ENCODE peak calls at places on chromosomes 2 and 18, in eight cellular contexts. U, X, P, C, Y, D, Z and J are unnamed samples.

GRCh38 chr2:133266075-133266925 is 302.0 kb downstream of the NCKAP5 start:
- DNase-seq in C (no peak), U (peak), Y (peak), P (no peak), D (peak), Z (no peak), X (no peak), J (no peak)

GRCh38 chr2:2256011-2256410 is 75.1 kb downstream of the MYT1L start:
- DNase-seq in X (no peak), P (no peak), Z (no peak), C (no peak), Y (no peak), U (no peak), D (no peak), J (no peak)

GRCh38 chr2:109062558-109063325 is 66.3 kb upstream of the SH3RF3 start:
- DNase-seq in P (no peak), U (no peak), Y (no peak), X (no peak), C (no peak), D (no peak), Z (no peak), J (no peak)

GRCh38 chr2:103669579-103669978 is 907.7 kb downstream of the TMEM182 start:
- DNase-seq in Z (no peak), X (no peak), D (no peak), Y (no peak), C (no peak), P (no peak), U (no peak), J (no peak)

GRCh38 chr2:128466377-128467175 is 147.9 kb upstream of the HS6ST1 start:
- DNase-seq in Y (no peak), X (no peak), U (no peak), C (no peak), P (no peak), D (no peak), Z (no peak), J (no peak)

GRCh38 chr18:73153271-73153670 is 285.5 kb upstream of the NETO1 start:
- DNase-seq in U (peak), Z (no peak), C (no peak), X (no peak), P (no peak), Y (no peak), D (no peak), J (no peak)

GRCh38 chr2:217733461-217733860 is 269.3 kb downstream of the TNS1 start:
- DNase-seq in Y (no peak), U (no peak), P (no peak), D (no peak), C (no peak), X (no peak), Z (no peak), J (no peak)

GRCh38 chr2:195818521-195818920 is 161.5 kb downstream of the SLC39A10 start:
- DNase-seq in U (no peak), Z (no peak), C (no peak), D (no peak), X (peak), P (no peak), Y (no peak), J (no peak)

GRCh38 chr2:105869318-105869717 is 124.6 kb downstream of the NCK2 start:
- DNase-seq in Z (no peak), D (no peak), U (no peak), C (no peak), Y (no peak), X (no peak), P (no peak), J (no peak)

GRCh38 chr18:76686737-76687231 is 135.6 kb upstream of the ZNF236 start:
- DNase-seq in Z (peak), X (no peak), U (peak), P (peak), D (peak), Y (peak), C (no peak), J (no peak)

GRCh38 chr18:76687271-76688006 is 134.9 kb upstream of the ZNF236 start:
- DNase-seq in X (no peak), D (no peak), Z (peak), P (no peak), Y (peak), C (no peak), U (peak), J (no peak)

GRCh38 chr18:76688724-76689472 is 133.5 kb upstream of the ZNF236 start:
- DNase-seq in P (no peak), D (no peak), X (no peak), C (no peak), U (no peak), Z (no peak), Y (no peak), J (no peak)

GRCh38 chr18:76691800-76692199 is 130.6 kb upstream of the ZNF236 start:
- DNase-seq in X (peak), Y (no peak), P (no peak), D (no peak), Z (no peak), C (no peak), U (peak), J (no peak)

DNA sequence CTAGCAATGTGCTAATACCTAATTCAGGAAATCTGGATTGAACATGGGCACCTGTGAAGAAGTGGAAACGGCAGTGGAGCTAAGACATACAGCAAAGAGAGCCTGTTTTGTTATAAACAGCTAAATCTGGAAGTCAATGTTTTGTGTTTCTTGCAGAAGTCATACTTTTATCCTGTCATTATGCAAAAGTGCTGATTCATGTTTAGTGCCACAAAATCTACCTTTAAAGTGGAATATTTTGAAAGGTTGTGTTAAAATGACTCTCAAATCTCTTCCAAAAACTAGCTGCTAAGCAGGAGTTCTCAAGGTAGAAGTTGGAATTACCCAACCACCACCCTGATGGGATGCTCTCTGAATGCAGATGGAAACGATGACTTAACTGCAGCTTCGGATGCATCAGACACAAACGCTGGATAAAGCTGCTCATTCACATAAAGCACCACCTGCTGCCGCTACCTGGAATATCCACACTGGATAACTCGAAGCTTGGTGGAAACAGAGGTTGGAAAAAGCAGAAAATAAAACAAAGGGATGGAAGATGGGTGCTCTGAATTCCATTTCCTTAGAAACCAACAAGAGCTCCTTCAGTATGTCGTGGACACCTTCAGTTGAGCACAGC is 132.6 kb upstream of the ZNF236 start:
- DNase-seq in X (no peak), Y (no peak), U (peak), Z (no peak), P (no peak), C (no peak), D (no peak), J (no peak)
- TF ChIP-seq CTCF in X (no peak), Y (no peak), U (peak), Z (no peak), P (no peak), C (no peak), D (peak), J (no peak)

DNA sequence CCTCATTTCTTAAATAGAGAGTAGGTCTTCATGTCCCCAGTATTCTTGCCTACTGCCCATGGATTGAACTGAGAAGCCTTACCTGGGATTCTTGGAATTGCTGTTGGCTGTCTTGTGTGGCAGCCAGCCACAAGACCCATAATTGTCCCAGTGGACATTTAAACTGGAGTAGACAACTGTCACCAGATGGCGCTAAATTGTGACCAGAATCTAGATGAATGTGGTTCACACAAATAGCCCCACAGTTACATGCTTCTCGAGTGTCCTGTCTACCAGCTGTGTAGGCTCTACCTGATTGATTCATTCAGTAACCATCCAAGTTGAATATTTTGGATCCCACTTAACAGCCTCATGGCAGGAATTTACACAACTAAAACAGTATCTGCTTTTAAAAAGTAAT is 73.2 kb downstream of the MAP4K4 start:
- DNase-seq in U (peak), P (peak), C (no peak), Y (peak), D (peak), Z (peak), X (no peak), J (no peak)
- TF ChIP-seq CTCF in U (peak), P (peak), C (no peak), Y (no peak), D (peak), Z (peak), X (peak), J (peak)

GRCh38 chr18:57025525-57025924 is 121.4 kb upstream of the BOD1L2 start:
- DNase-seq in U (no peak), P (no peak), Y (no peak), Z (no peak), C (no peak), D (no peak), X (no peak), J (no peak)
- TF ChIP-seq CTCF in U (no peak), P (no peak), Y (no peak), Z (no peak), C (no peak), D (no peak), X (no peak), J (no peak)

GRCh38 chr2:166418853-166419615 is 43.3 kb upstream of the SCN9A start:
- DNase-seq in U (no peak), P (no peak), Z (no peak), Y (no peak), C (no peak), D (no peak), X (no peak), J (no peak)

GRCh38 chr2:166424841-166425240 is 49.1 kb upstream of the SCN9A start:
- DNase-seq in C (no peak), Y (no peak), Z (no peak), D (no peak), P (no peak), X (no peak), U (no peak), J (no peak)

GRCh38 chr2:166417669-166418068 is 41.9 kb upstream of the SCN9A start:
- DNase-seq in Z (no peak), U (peak), Y (no peak), X (no peak), C (no peak), P (no peak), D (no peak), J (no peak)

GRCh38 chr2:166419616-166419934 is 43.8 kb upstream of the SCN9A start:
- DNase-seq in U (peak), P (no peak), C (no peak), D (no peak), X (no peak), Y (no peak), Z (no peak), J (no peak)
- TF ChIP-seq CTCF in U (peak), P (peak), C (no peak), D (peak), X (peak), Y (no peak), Z (no peak), J (peak)

GRCh38 chr18:41744664-41745063 is 210.4 kb upstream of the PIK3C3 start:
- DNase-seq in Z (no peak), C (no peak), P (no peak), D (no peak), X (no peak), U (no peak), Y (no peak), J (no peak)

GRCh38 chr18:41747723-41748242 is 207.3 kb upstream of the PIK3C3 start:
- DNase-seq in P (no peak), Z (no peak), C (no peak), D (no peak), U (no peak), X (no peak), Y (no peak), J (no peak)

GRCh38 chr18:41751161-41751560 is 203.9 kb upstream of the PIK3C3 start:
- DNase-seq in D (no peak), Z (no peak), P (no peak), C (no peak), U (peak), Y (no peak), X (no peak), J (no peak)

DNA sequence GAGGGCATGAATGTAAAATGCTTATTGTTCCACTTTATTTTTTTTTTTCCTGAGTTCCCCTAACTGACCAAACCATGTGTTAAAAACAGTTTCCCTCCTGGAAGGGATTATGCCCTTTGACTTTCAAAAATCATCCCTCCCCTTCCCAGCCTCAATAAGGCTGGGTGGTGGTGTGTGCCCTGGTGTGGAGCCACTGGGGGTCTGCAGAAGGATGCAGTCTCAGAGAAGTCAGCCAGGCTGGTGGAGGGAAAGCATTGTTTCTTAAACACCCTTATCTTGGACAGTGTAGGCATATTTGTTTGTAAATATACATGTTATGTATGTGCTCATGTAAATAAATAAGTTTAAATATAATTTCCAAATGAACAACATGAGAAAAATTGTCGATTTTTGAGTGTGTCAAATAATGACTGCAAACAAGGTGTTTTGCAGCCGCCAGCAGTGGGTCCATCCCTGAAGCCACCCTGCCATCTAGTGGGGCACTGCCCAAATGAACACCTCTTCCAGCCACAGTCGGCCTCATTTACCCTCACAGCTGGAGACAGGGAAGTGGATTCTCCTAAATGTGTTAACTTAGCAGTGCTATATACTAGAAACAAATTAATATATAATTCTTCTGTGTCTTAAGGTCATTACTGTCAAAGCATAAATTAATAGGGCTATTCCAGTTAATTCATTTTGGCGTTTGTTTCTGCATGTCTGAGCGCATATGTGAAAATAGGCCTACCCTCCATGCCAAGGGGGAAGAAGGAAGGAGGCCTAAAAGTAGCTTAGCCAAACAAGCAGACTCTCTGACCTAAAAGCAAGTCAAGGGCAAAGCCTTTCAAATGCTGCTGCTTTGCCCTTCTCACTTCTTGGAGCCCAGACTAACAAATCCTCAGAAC is 209.6 kb upstream of the PIK3C3 start:
- DNase-seq in D (peak), U (peak), X (no peak), Z (peak), Y (peak), P (peak), C (no peak), J (no peak)
- TF ChIP-seq CTCF in D (peak), U (peak), X (peak), Z (peak), Y (peak), P (peak), C (no peak), J (peak)

DNA sequence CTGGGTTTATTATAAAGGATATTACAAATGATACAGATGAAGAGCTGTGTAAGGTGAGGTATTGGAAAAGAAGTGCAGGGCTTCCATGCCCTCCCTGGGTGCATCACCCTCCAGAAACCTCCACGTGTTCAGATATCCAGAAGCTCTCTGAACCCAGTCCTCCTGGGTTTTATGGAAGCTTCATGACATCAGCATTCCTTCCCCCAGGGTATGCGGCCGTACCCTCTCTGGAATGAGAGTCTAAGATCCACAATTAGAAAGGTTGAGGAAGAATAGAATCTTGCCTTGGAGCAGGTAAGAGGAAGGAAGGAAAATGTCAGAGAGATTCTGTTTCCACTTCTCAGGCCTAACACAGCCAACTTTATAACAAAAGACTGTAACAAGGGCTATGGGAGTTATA is 208.2 kb upstream of the DCC start:
- DNase-seq in C (no peak), D (no peak), X (no peak), P (no peak), Z (no peak), U (no peak), Y (no peak), J (no peak)
- TF ChIP-seq CTCF in C (no peak), D (no peak), X (no peak), P (no peak), Z (no peak), U (no peak), Y (no peak), J (no peak)

GRCh38 chr2:240604291-240604938 is 17.9 kb downstream of the CAPN10 start:
- DNase-seq in P (peak), D (peak), U (no peak), X (no peak), Z (peak), C (no peak), Y (peak), J (no peak)
- TF ChIP-seq CTCF in P (peak), D (peak), U (peak), X (peak), Z (peak), C (no peak), Y (peak), J (peak)

DNA sequence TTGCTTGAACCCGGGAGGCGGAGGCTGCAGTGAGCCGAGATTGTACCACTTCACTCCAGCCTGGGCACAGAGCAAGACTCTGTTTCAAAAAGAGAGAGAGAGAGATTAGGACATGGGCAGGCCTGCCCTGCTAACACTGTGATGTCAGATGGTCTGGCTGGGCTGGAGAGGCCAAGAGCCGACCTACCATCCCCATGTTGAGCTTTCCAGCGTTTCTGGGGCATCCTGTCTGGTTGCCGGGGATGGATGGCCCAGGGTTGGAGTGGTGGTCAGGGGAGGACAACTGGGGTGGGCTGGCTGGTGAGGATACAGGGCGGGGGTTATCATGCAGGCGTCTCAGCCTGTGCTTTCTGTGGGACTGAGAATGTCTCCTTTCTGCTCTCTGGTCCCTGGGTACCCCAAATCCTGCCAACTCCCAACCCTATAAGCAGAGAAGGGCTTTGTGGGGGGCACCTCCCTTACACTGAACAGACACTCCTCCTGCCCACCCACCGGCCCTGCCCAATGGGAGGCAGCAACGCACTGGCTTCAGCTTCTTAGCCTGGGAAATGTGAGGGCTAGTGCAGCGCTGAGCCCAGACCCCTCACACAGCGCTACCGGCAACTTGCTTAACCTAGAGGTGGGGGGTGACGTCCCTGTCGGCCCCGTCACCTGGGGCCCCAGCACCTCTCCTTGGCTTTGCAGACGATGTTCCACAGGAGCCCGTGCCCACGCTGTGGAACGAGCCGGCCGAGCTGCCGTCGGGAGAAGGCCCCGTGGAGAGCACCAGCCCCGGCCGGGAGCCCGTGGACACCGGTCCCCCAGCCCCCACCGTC is 5.4 kb downstream of the SNORC start:
- DNase-seq in Y (no peak), U (no peak), Z (peak), D (no peak), X (no peak), C (no peak), P (peak), J (no peak)
- TF ChIP-seq CTCF in Y (no peak), U (peak), Z (no peak), D (no peak), X (no peak), C (no peak), P (no peak), J (no peak)

GRCh38 chr2:9262671-9263171 is 56.1 kb downstream of the ASAP2 start:
- DNase-seq in P (no peak), Z (no peak), D (no peak), U (no peak), X (no peak), C (no peak), Y (no peak), J (no peak)
- TF ChIP-seq CTCF in P (no peak), Z (no peak), D (no peak), U (no peak), X (no peak), C (no peak), Y (no peak), J (no peak)

GRCh38 chr2:30225131-30225762 is 6.1 kb upstream of the LBH start:
- DNase-seq in P (no peak), D (no peak), C (peak), U (no peak), X (peak), Y (no peak), Z (peak), J (peak)
- TF ChIP-seq CTCF in P (no peak), D (no peak), C (no peak), U (no peak), X (peak), Y (no peak), Z (no peak), J (no peak)